ENCODE peak calls at places on chromosome 12, in four cellular contexts. D is mammary epithelial cell, U is PC-3, G is Caco-2. R is an unnamed sample.

GRCh38 chr12:129868566-129868965 is 35.3 kb downstream of the TMEM132D start:
- DNase-seq in D (no peak), U (no peak), G (no peak), R (no peak)

GRCh38 chr12:7608184-7608911 is 57.4 kb downstream of the APOBEC1 start:
- DNase-seq in D (peak), U (no peak), G (no peak), R (no peak)

GRCh38 chr12:20220339-20220738 is 148.0 kb upstream of the PDE3A start:
- DNase-seq in D (no peak), U (peak), G (peak), R (no peak)

GRCh38 chr12:3611853-3612703 is 121.1 kb downstream of the PRMT8 start:
- DNase-seq in D (no peak), U (no peak), G (no peak), R (no peak)

GRCh38 chr12:18580286-18580685 is 157.5 kb downstream of the PLCZ1 start:
- DNase-seq in D (no peak), U (no peak), G (no peak), R (no peak)

GRCh38 chr12:57456145-57456700 is 1.1 kb downstream of the INHBE start:
- DNase-seq in D (peak), U (peak), G (peak), R (peak)

GRCh38 chr12:90253674-90254181 is 545.1 kb upstream of the ATP2B1 start:
- DNase-seq in D (peak), U (peak), G (peak), R (peak)

GRCh38 chr12:19261773-19262172 is 132.2 kb downstream of the PLEKHA5 start:
- DNase-seq in D (no peak), U (no peak), G (no peak), R (no peak)

GRCh38 chr12:123957191-123957590 is 15.4 kb downstream of the CCDC92 start:
- DNase-seq in D (no peak), U (no peak), G (no peak), R (no peak)

GRCh38 chr12:58728397-58728796 is 191.9 kb downstream of the LRIG3 start:
- DNase-seq in D (peak), U (peak), G (no peak), R (no peak)

GRCh38 chr12:59085680-59086079 is 165.4 kb upstream of the LRIG3 start:
- DNase-seq in D (no peak), U (no peak), G (no peak), R (no peak)

GRCh38 chr12:110581951-110582285 is 1.2 kb downstream of the PPTC7 start:
- DNase-seq in D (peak), U (peak), G (no peak), R (no peak)

GRCh38 chr12:57621497-57622292 is 10.5 kb downstream of the ARHGEF25 start:
- DNase-seq in D (no peak), U (peak), G (peak), R (peak)

GRCh38 chr12:66947119-66947518 is 268.2 kb upstream of the GRIP1 start:
- DNase-seq in D (no peak), U (peak), G (no peak), R (no peak)

GRCh38 chr12:45655186-45655585 is 74.3 kb upstream of the ARID2 start:
- DNase-seq in D (peak), U (peak), G (peak), R (no peak)

GRCh38 chr12:19236656-19237055 is 107.1 kb downstream of the PLEKHA5 start:
- DNase-seq in D (peak), U (no peak), G (no peak), R (no peak)

GRCh38 chr12:130436741-130437501 is 99.2 kb downstream of the PIWIL1 start:
- DNase-seq in D (no peak), U (no peak), G (no peak), R (no peak)

GRCh38 chr12:3054993-3055711 is 22.0 kb upstream of the TSPAN9 start:
- DNase-seq in D (no peak), U (no peak), G (no peak), R (no peak)

GRCh38 chr12:118164798-118165486 is 29.0 kb downstream of the PEBP1 start:
- DNase-seq in D (no peak), U (peak), G (peak), R (no peak)

GRCh38 chr12:55875704-55876103 is 33.0 kb upstream of the MMP19 start:
- DNase-seq in D (no peak), U (no peak), G (no peak), R (no peak)

GRCh38 chr12:89067436-89067835 is 284.9 kb downstream of the DUSP6 start:
- DNase-seq in D (peak), U (peak), G (no peak), R (no peak)

GRCh38 chr12:62679569-62679968 is 212.9 kb downstream of the MON2 start:
- DNase-seq in D (no peak), U (no peak), G (no peak), R (no peak)

GRCh38 chr12:77204055-77204454 is 138.7 kb upstream of the E2F7 start:
- DNase-seq in D (no peak), U (peak), G (peak), R (no peak)

GRCh38 chr12:67747869-67748760 is 99.6 kb downstream of the DYRK2 start:
- DNase-seq in D (peak), U (peak), G (peak), R (no peak)

GRCh38 chr12:69977991-69978390 is 153.0 kb downstream of the MYRFL start:
- DNase-seq in D (no peak), U (no peak), G (no peak), R (no peak)

GRCh38 chr12:19194963-19195362 is 65.4 kb downstream of the PLEKHA5 start:
- DNase-seq in D (no peak), U (no peak), G (no peak), R (no peak)

GRCh38 chr12:76024942-76025600 is 6.5 kb downstream of the PHLDA1 start:
- DNase-seq in D (peak), U (peak), G (no peak), R (no peak)

GRCh38 chr12:63787306-63787705 is 7.6 kb downstream of the RXYLT1 start:
- DNase-seq in D (no peak), U (no peak), G (no peak), R (no peak)

GRCh38 chr12:5518584-5519365 is 86.9 kb downstream of the NTF3 start:
- DNase-seq in D (no peak), U (no peak), G (no peak), R (no peak)

GRCh38 chr12:32181498-32182175 is 75.0 kb downstream of the BICD1 start:
- DNase-seq in D (no peak), U (no peak), G (no peak), R (no peak)

GRCh38 chr12:75706786-75707605 is 195.6 kb upstream of the KRR1 start:
- DNase-seq in D (no peak), U (no peak), G (no peak), R (no peak)

GRCh38 chr12:76519538-76519937 is 40.0 kb downstream of the OSBPL8 start:
- DNase-seq in D (no peak), U (peak), G (no peak), R (no peak)

GRCh38 chr12:46109343-46110219 is 119.2 kb upstream of the SCAF11 start:
- DNase-seq in D (no peak), U (no peak), G (no peak), R (no peak)

GRCh38 chr12:22101749-22102243 is 55.8 kb downstream of the CMAS start:
- DNase-seq in D (peak), U (peak), G (no peak), R (no peak)

GRCh38 chr12:57840701-57841100 is 5.8 kb downstream of the CTDSP2 start:
- DNase-seq in D (peak), U (no peak), G (no peak), R (no peak)

GRCh38 chr12:107165581-107165980 is 72.2 kb upstream of the CRY1 start:
- DNase-seq in D (peak), U (no peak), G (no peak), R (no peak)

GRCh38 chr12:1189163-1189562 is 198.1 kb downstream of the ERC1 start:
- DNase-seq in D (peak), U (peak), G (no peak), R (no peak)

DNA sequence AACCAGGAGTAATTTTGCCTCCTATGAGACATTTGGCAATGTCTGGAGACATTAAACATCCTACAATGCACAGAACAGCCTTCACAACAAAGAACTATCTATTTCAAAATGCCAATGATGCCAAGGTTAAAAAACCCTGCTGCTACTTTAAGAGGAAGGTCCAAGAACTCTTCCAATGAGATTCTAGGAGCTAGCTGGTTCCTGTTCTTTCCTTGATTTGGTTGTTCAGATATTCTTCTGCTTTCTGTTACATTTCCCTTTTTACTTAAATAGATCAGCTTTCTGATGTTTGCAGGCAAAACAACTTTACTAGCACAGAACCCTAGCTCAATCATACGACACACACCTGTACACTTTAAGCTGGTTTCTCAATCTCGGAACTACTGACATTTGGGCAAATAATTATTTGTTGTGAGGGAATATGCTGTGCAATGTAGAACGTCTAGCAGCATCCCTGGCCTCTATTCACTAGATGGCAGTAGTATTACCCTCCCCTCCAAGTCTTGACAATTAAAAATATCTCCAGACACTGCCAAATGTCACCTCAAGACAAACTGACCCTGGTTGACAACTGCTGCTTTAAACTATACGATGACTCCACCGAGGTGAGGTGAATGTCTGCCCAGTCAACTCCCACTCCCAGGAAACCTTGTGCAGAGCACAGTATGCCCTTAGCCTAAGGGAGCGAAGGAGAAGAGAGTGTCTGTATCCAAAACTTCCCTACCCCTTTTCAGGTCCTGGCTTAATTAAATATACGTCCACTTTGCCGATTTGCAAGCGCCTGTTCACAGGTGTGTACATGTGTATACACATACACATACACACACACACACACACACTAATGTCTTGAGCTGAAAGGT is 4.4 kb downstream of the BLTP3B start:
- DNase-seq in D (peak), U (peak), G (peak), R (no peak)
- TF ChIP-seq CTCF in D (peak), U (peak), G (peak), R (no peak)

GRCh38 chr12:78275886-78276285 is 445.2 kb downstream of the NAV3 start:
- DNase-seq in D (no peak), U (no peak), G (no peak), R (no peak)
- TF ChIP-seq CTCF in D (no peak), U (no peak), G (no peak), R (no peak)

DNA sequence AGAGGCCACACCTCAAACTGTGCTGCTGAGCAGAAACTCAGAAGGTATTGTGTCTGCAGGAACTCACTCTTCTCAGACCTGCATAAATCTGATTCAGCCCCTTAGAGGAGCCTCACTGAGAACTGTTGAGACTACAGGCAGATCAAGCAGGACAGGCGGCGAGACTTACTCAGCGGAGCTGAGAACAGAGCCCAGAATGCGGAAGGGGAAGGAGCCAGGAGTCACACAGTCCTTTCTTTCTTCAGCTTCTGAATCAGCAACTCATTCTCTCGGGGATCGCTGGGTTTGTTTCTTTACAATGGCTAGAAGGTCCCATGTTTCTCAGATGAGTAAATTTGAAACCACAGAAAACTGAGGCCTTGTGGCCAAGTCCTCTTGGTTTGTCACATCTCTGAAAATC is 23.0 kb upstream of the EMP1 start:
- DNase-seq in D (peak), U (peak), G (no peak), R (peak)
- TF ChIP-seq CTCF in D (no peak), U (no peak), G (no peak), R (no peak)

GRCh38 chr12:103884316-103884715 is 43.3 kb upstream of the NT5DC3 start:
- DNase-seq in D (peak), U (peak), G (peak), R (no peak)
- TF ChIP-seq CTCF in D (peak), U (peak), G (peak), R (no peak)

DNA sequence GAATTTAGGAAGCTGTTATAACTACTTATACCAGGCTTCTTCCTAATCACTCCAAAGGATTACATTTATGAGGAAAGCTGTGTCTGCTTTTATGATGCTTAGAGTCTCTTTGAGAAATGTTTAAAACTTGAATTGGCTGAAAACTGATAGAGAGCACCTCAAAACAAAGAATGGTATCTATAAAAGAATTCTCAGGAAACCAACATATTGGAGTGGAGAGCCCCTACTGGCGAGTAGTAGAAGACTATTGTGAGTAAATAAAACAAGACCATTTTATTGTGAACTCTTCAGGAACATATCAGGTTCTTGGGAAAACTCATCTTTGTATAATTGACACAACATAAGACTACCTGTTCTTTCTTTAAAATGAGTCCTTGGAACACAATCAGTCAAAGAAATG is 578.6 kb downstream of the RERGL start:
- DNase-seq in D (no peak), U (peak), G (no peak), R (no peak)
- TF ChIP-seq CTCF in D (peak), U (peak), G (peak), R (no peak)

GRCh38 chr12:47773858-47774580 is 981 bp downstream of the SLC48A1 start:
- DNase-seq in D (no peak), U (peak), G (no peak), R (no peak)
- TF ChIP-seq CTCF in D (no peak), U (no peak), G (no peak), R (no peak)

DNA sequence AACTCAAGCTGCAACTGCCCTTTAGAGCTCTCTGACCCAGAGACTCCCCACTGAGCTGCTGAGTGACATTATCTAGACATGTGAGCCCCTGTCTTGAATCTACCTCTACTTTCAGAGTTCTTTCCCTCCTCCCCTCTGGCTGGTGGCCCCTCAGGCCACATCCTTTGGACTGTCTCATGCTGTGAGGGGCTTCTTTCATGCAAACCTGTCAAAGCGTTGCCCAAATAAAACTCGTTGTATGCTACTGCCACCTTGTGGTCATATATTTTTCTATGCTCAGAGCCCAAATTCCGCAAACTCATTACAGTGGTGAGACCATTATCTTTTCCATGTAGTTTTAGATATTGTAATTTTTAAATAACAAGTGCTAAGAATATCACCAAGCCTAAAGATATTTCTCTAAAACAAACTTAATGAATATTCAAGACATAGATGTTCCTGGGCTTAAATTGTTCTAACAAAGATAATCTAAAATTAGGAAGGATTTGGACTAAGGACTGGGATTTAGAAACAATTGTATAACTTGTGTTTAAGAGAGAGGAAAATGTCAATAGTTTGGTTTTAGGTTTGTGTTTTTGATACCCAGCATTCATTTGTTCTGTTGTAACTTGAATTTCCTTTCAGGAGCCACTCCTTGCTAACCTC is 338.0 kb downstream of the AACS start:
- DNase-seq in D (peak), U (peak), G (peak), R (no peak)
- TF ChIP-seq CTCF in D (peak), U (peak), G (peak), R (no peak)

DNA sequence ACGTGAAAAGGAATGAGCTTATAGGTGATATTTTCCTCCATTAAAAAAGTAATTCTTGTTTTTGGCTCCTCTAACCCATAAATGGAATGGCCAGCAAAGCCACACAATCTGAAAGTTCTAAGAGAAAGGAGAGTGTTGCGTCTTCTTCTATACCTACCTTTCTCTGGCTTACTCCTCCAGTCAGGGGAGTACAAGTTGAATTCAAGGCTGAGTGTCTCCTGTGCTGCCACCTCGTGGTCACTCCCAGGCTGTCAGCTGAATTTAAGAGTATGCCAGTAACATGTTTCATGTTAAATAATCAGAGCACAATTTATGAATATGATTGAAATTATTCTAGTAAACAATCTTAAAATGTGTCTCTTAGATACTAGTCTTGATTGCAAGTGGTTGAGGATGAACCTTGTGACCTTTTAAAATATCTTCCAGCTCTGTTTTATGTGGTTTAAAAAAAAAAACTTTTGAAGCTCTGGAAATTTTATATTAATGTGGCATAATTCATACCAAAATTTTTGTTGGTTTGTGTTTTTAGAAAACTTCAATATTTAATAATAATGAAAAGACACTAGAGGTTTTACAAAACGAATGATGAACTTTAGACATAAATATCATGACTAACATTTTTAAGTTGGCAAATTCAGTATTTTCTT is 31.7 kb downstream of the PTHLH start:
- DNase-seq in D (peak), U (peak), G (peak), R (peak)
- TF ChIP-seq CTCF in D (peak), U (peak), G (peak), R (peak)

GRCh38 chr12:131471271-131471905 is 239.5 kb upstream of the SFSWAP start:
- DNase-seq in D (no peak), U (no peak), G (no peak), R (no peak)

GRCh38 chr12:131468206-131468605 is 242.7 kb upstream of the SFSWAP start:
- DNase-seq in D (no peak), U (no peak), G (no peak), R (no peak)

GRCh38 chr12:131466932-131467331 is 244.0 kb upstream of the SFSWAP start:
- DNase-seq in D (no peak), U (no peak), G (no peak), R (no peak)

GRCh38 chr12:131463165-131463564 is 247.7 kb upstream of the SFSWAP start:
- DNase-seq in D (no peak), U (no peak), G (no peak), R (no peak)

GRCh38 chr12:131466306-131466705 is 244.6 kb upstream of the SFSWAP start:
- DNase-seq in D (no peak), U (no peak), G (no peak), R (no peak)
- TF ChIP-seq CTCF in D (no peak), U (no peak), G (no peak), R (no peak)

GRCh38 chr12:122064034-122064777 is 14.3 kb upstream of the MLXIP start:
- DNase-seq in D (peak), U (peak), G (peak), R (no peak)
- TF ChIP-seq CTCF in D (peak), U (peak), G (peak), R (no peak)